ENCODE peak calls at places on chromosomes 16 and 17, in eight cellular contexts. One of them, this sample, is unnamed.
A peak's percentile ranks its signal among the peaks of the same experiment; 100 is the strongest.

GRCh38 chr17:237406-237955 is 56.0 kb upstream of the DOC2B start:
- DNase-seq in GM03348: no peak
- DNase-seq in NCI-H2029: no peak
- DNase-seq in NCI-H2081: no peak
- DNase-seq in psoas muscle: peak; percentile 34
- DNase-seq in activated naive CD4-positive, alpha-beta T cell treated with Interleukin-2 at 50 U/mL for 16 hours: no peak
- DNase-seq in epithelial cell of prostate: no peak
- DNase-seq in NCI-H1694: no peak
- DNase-seq in this sample: no peak

GRCh38 chr17:39027037-39027436 is 59.8 kb upstream of the FBXO47 start:
- DNase-seq in epithelial cell of prostate: no peak
- DNase-seq in GM03348: peak; percentile 67
- DNase-seq in NCI-H1694: peak; percentile 57
- DNase-seq in NCI-H2081: peak; percentile 91
- DNase-seq in psoas muscle: peak; percentile 91
- DNase-seq in NCI-H2029: peak; percentile 74
- DNase-seq in activated naive CD4-positive, alpha-beta T cell treated with Interleukin-2 at 50 U/mL for 16 hours: peak; percentile 12
- DNase-seq in this sample: peak; percentile 52

GRCh38 chr16:84471316-84471715 is 33.1 kb downstream of the MEAK7 start:
- DNase-seq in activated naive CD4-positive, alpha-beta T cell treated with Interleukin-2 at 50 U/mL for 16 hours: no peak
- DNase-seq in GM03348: no peak
- DNase-seq in epithelial cell of prostate: no peak
- DNase-seq in NCI-H1694: no peak
- DNase-seq in NCI-H2029: no peak
- DNase-seq in NCI-H2081: no peak
- DNase-seq in psoas muscle: no peak
- DNase-seq in this sample: no peak

GRCh38 chr16:56355786-56356275 is 69.5 kb downstream of the AMFR start:
- DNase-seq in psoas muscle: peak; percentile 35
- DNase-seq in NCI-H1694: no peak
- DNase-seq in activated naive CD4-positive, alpha-beta T cell treated with Interleukin-2 at 50 U/mL for 16 hours: no peak
- DNase-seq in NCI-H2081: no peak
- DNase-seq in NCI-H2029: no peak
- DNase-seq in GM03348: no peak
- DNase-seq in epithelial cell of prostate: no peak
- DNase-seq in this sample: no peak

GRCh38 chr16:88342491-88342890 is 40.3 kb upstream of the ZNF469 start:
- DNase-seq in epithelial cell of prostate: no peak
- DNase-seq in NCI-H1694: no peak
- DNase-seq in NCI-H2081: no peak
- DNase-seq in psoas muscle: peak; percentile 34
- DNase-seq in activated naive CD4-positive, alpha-beta T cell treated with Interleukin-2 at 50 U/mL for 16 hours: no peak
- DNase-seq in GM03348: no peak
- DNase-seq in NCI-H2029: no peak
- DNase-seq in this sample: no peak

GRCh38 chr16:86634290-86634689 is 55.9 kb downstream of the FOXL1 start:
- DNase-seq in psoas muscle: no peak
- DNase-seq in NCI-H2029: no peak
- DNase-seq in activated naive CD4-positive, alpha-beta T cell treated with Interleukin-2 at 50 U/mL for 16 hours: no peak
- DNase-seq in GM03348: no peak
- DNase-seq in NCI-H1694: no peak
- DNase-seq in NCI-H2081: no peak
- DNase-seq in epithelial cell of prostate: no peak
- DNase-seq in this sample: peak; percentile 45

GRCh38 chr16:41439-42068 is 11.9 kb downstream of the POLR3K start:
- DNase-seq in epithelial cell of prostate: no peak
- DNase-seq in psoas muscle: no peak
- DNase-seq in GM03348: no peak
- DNase-seq in NCI-H2029: no peak
- DNase-seq in NCI-H2081: no peak
- DNase-seq in NCI-H1694: no peak
- DNase-seq in activated naive CD4-positive, alpha-beta T cell treated with Interleukin-2 at 50 U/mL for 16 hours: no peak
- DNase-seq in this sample: no peak

GRCh38 chr17:80752369-80752705 is 207.7 kb downstream of the RPTOR start:
- DNase-seq in epithelial cell of prostate: no peak
- DNase-seq in GM03348: no peak
- DNase-seq in psoas muscle: no peak
- DNase-seq in activated naive CD4-positive, alpha-beta T cell treated with Interleukin-2 at 50 U/mL for 16 hours: no peak
- DNase-seq in NCI-H1694: no peak
- DNase-seq in NCI-H2029: no peak
- DNase-seq in NCI-H2081: no peak
- DNase-seq in this sample: no peak

GRCh38 chr17:915416-916201 is 64.0 kb downstream of the NXN start:
- DNase-seq in NCI-H1694: no peak
- DNase-seq in activated naive CD4-positive, alpha-beta T cell treated with Interleukin-2 at 50 U/mL for 16 hours: no peak
- DNase-seq in GM03348: no peak
- DNase-seq in psoas muscle: peak; percentile 69
- DNase-seq in epithelial cell of prostate: no peak
- DNase-seq in NCI-H2081: peak; percentile 72
- DNase-seq in NCI-H2029: peak; percentile 9
- DNase-seq in this sample: peak; percentile 73

GRCh38 chr17:5331506-5331905 is 49.4 kb downstream of the RABEP1 start:
- DNase-seq in psoas muscle: no peak
- DNase-seq in NCI-H2029: no peak
- DNase-seq in NCI-H2081: no peak
- DNase-seq in GM03348: no peak
- DNase-seq in activated naive CD4-positive, alpha-beta T cell treated with Interleukin-2 at 50 U/mL for 16 hours: no peak
- DNase-seq in NCI-H1694: no peak
- DNase-seq in epithelial cell of prostate: no peak
- DNase-seq in this sample: peak; percentile 43